ENCODE peak calls at places on chromosome 5, in eight cellular contexts. M is hepatocyte; Y is neural progenitor cell; V is Calu3; I is naive thymus-derived CD4-positive, alpha-beta T cell; C is pulmonary artery endothelial cell; A is HCT116; W is cardiac septum. E is an unnamed sample.

GRCh38 chr5:39177629-39177959 is 41.8 kb downstream of the FYB1 start:
- DNase-seq in W (no peak), V (no peak), C (no peak), A (no peak), M (no peak), Y (no peak), I (peak), E (no peak)

GRCh38 chr5:110339399-110339798 is 387.1 kb downstream of the TMEM232 start:
- DNase-seq in Y (no peak), C (no peak), I (no peak), A (no peak), V (no peak), M (no peak), W (no peak), E (no peak)

GRCh38 chr5:176614805-176615478 is 5.0 kb upstream of the GPRIN1 start:
- DNase-seq in V (peak), W (no peak), Y (no peak), I (no peak), C (peak), M (no peak), A (no peak), E (peak)

GRCh38 chr5:73301208-73302088 is 128.5 kb downstream of the TMEM174 start:
- DNase-seq in M (no peak), C (no peak), I (no peak), W (no peak), Y (peak), A (no peak), V (no peak), E (no peak)

GRCh38 chr5:34684281-34684979 is 28.3 kb downstream of the RAI14 start:
- DNase-seq in C (peak), W (no peak), A (peak), M (peak), Y (peak), I (no peak), V (peak), E (no peak)

GRCh38 chr5:150328458-150328857 is 25.8 kb upstream of the ARSI start:
- DNase-seq in I (no peak), V (no peak), W (peak), C (no peak), Y (no peak), A (no peak), M (no peak), E (no peak)

GRCh38 chr5:152622628-152623027 is 217.5 kb upstream of the NMUR2 start:
- DNase-seq in C (no peak), Y (no peak), W (no peak), V (no peak), M (no peak), I (no peak), A (no peak), E (no peak)

GRCh38 chr5:179805529-179806249 is 977 bp downstream of the MGAT4B start:
- DNase-seq in I (no peak), W (no peak), A (no peak), M (peak), V (no peak), Y (peak), C (no peak), E (peak)

GRCh38 chr5:178505639-178506407 is 84.4 kb downstream of the COL23A1 start:
- DNase-seq in W (no peak), Y (no peak), I (no peak), V (no peak), C (no peak), A (no peak), M (no peak), E (no peak)

GRCh38 chr5:100273846-100274580 is 261.2 kb upstream of the FAM174A start:
- DNase-seq in C (no peak), I (no peak), A (no peak), W (no peak), V (no peak), M (no peak), Y (no peak), E (no peak)

GRCh38 chr5:34012791-34013190 is 4.9 kb upstream of the AMACR start:
- DNase-seq in A (no peak), I (no peak), C (no peak), Y (no peak), W (no peak), V (no peak), M (no peak), E (no peak)

GRCh38 chr5:10460252-10460906 is 18.7 kb downstream of the ROPN1L start:
- DNase-seq in V (no peak), M (no peak), W (peak), A (no peak), I (no peak), C (no peak), Y (no peak), E (peak)

GRCh38 chr5:93428868-93429267 is 152.2 kb downstream of the NR2F1-AS1 start:
- DNase-seq in M (no peak), C (no peak), A (no peak), V (no peak), Y (no peak), I (no peak), W (no peak), E (peak)

GRCh38 chr5:34717426-34718327 is 61.5 kb downstream of the RAI14 start:
- DNase-seq in V (no peak), W (no peak), A (no peak), C (peak), I (no peak), Y (peak), M (peak), E (peak)

GRCh38 chr5:73893813-73894212 is 267.8 kb downstream of the ARHGEF28 start:
- DNase-seq in A (no peak), M (no peak), I (no peak), Y (no peak), W (no peak), C (no peak), V (no peak), E (peak)

GRCh38 chr5:143124593-143124992 is 278.9 kb downstream of the NR3C1 start:
- DNase-seq in Y (no peak), I (no peak), A (no peak), V (no peak), W (no peak), C (no peak), M (no peak), E (no peak)

GRCh38 chr5:57889558-57889957 is 406.9 kb upstream of the ACTBL2 start:
- DNase-seq in A (peak), I (no peak), Y (peak), M (peak), W (no peak), V (peak), C (peak), E (peak)

GRCh38 chr5:150034677-150035076 is 34.1 kb downstream of the HMGXB3 start:
- DNase-seq in C (no peak), V (no peak), M (no peak), A (no peak), I (no peak), W (no peak), Y (no peak), E (peak)

GRCh38 chr5:115069087-115069968 is 100.4 kb downstream of the TRIM36 start:
- DNase-seq in Y (peak), W (no peak), V (peak), M (peak), I (no peak), A (peak), C (peak), E (peak)

GRCh38 chr5:135309391-135310327 is 89.4 kb downstream of the MACROH2A1 start:
- DNase-seq in W (no peak), I (no peak), Y (no peak), M (peak), A (no peak), C (no peak), V (no peak), E (peak)

GRCh38 chr5:39191216-39191615 is 28.1 kb downstream of the FYB1 start:
- DNase-seq in V (no peak), M (no peak), C (no peak), A (no peak), W (no peak), I (peak), Y (no peak), E (no peak)

GRCh38 chr5:39079147-39079546 is 4.9 kb upstream of the RICTOR start:
- DNase-seq in Y (no peak), W (no peak), A (no peak), M (no peak), V (no peak), I (no peak), C (no peak), E (peak)

GRCh38 chr5:55636711-55637110 is 75.4 kb downstream of the SLC38A9 start:
- DNase-seq in A (no peak), Y (peak), V (peak), M (peak), C (no peak), I (no peak), W (no peak), E (peak)

GRCh38 chr5:129104910-129105455 is 10.4 kb downstream of the ISOC1 start:
- DNase-seq in M (no peak), V (no peak), W (no peak), I (no peak), A (no peak), Y (no peak), C (no peak), E (no peak)

GRCh38 chr5:158485604-158486081 is 614.1 kb downstream of the EBF1 start:
- DNase-seq in C (no peak), W (no peak), Y (no peak), V (no peak), A (no peak), I (no peak), M (peak), E (peak)

GRCh38 chr5:51806677-51807076 is 423.4 kb downstream of the ISL1 start:
- DNase-seq in W (no peak), A (no peak), V (no peak), C (no peak), I (no peak), Y (no peak), M (no peak), E (no peak)

GRCh38 chr5:16179511-16179935 is at the start of gene MARCHF11:
- DNase-seq in V (no peak), W (no peak), A (no peak), I (no peak), Y (peak), M (peak), C (no peak), E (no peak)

GRCh38 chr5:4345850-4346249 is 750.2 kb downstream of the IRX1 start:
- DNase-seq in I (no peak), Y (no peak), M (no peak), V (no peak), A (no peak), C (no peak), W (no peak), E (no peak)

GRCh38 chr5:141683596-141684161 is 1.6 kb upstream of the ARAP3 start:
- DNase-seq in W (no peak), M (no peak), Y (peak), I (no peak), V (no peak), A (no peak), C (no peak), E (peak)

GRCh38 chr5:175464414-175465233 is 13.7 kb upstream of the SFXN1 start:
- DNase-seq in M (peak), W (no peak), V (peak), I (peak), A (peak), Y (peak), C (no peak), E (no peak)

GRCh38 chr5:89988998-89989690 is 420.4 kb downstream of the CETN3 start:
- DNase-seq in A (no peak), Y (no peak), W (peak), I (no peak), M (no peak), C (no peak), V (no peak), E (no peak)

GRCh38 chr5:1672396-1672795 is 127.2 kb downstream of the MRPL36 start:
- DNase-seq in Y (no peak), V (no peak), C (no peak), W (peak), I (no peak), A (no peak), M (no peak), E (no peak)

GRCh38 chr5:51468196-51468595 is 84.9 kb downstream of the ISL1 start:
- DNase-seq in M (peak), C (no peak), W (no peak), Y (peak), V (no peak), I (no peak), A (no peak), E (peak)

GRCh38 chr5:126998201-126998631 is 32.1 kb downstream of the MARCHF3 start:
- DNase-seq in M (no peak), C (no peak), Y (no peak), W (no peak), V (no peak), A (no peak), I (no peak), E (peak)

GRCh38 chr5:147509710-147510651 is at the start of gene DPYSL3:
- DNase-seq in V (peak), M (peak), W (peak), Y (peak), A (peak), I (no peak), C (peak), E (peak)

GRCh38 chr5:112574566-112574965 is 155.5 kb upstream of the EPB41L4A start:
- DNase-seq in C (no peak), M (no peak), Y (no peak), V (no peak), A (no peak), I (no peak), W (no peak), E (no peak)

E was measured in foreskin fibroblast.